ENCODE peak calls at places on chromosomes 11 and 22, in four cellular contexts. X is gastrocnemius medialis, Z is neural progenitor cell, L is fibroblast of lung. H is an unnamed sample.

GRCh38 chr22:48403521-48403921 is 1424.2 kb downstream of the BRD1 start:
- DNase-seq in L (no peak), Z (no peak), X (no peak), H (no peak)

GRCh38 chr22:47191630-47192105 is 429.2 kb downstream of the TBC1D22A start:
- DNase-seq in Z (no peak), L (no peak), X (no peak), H (no peak)

GRCh38 chr22:23709107-23709506 is 18.3 kb downstream of the RGL4 start:
- DNase-seq in Z (no peak), L (peak), X (no peak), H (peak)

GRCh38 chr11:92827132-92827531 is 142.3 kb upstream of the MTNR1B start:
- DNase-seq in Z (no peak), X (no peak), L (peak), H (no peak)

GRCh38 chr11:87295237-87295636 is 257.5 kb downstream of the TMEM135 start:
- DNase-seq in X (no peak), Z (no peak), L (no peak), H (no peak)

GRCh38 chr11:61919113-61919840 is 1.9 kb upstream of the RAB3IL1 start:
- DNase-seq in X (no peak), Z (no peak), L (no peak), H (no peak)

GRCh38 chr22:26778372-26778771 is 121.0 kb downstream of the MIAT start:
- DNase-seq in X (no peak), Z (no peak), L (no peak), H (no peak)

GRCh38 chr11:128290106-128290840 is 297.1 kb downstream of the ETS1 start:
- DNase-seq in Z (peak), X (peak), L (peak), H (peak)

GRCh38 chr11:80327971-80328614 is 887.3 kb upstream of the TENM4 start:
- DNase-seq in X (no peak), Z (peak), L (no peak), H (no peak)

GRCh38 chr11:67270256-67271211 is 4.3 kb downstream of the GRK2 start:
- DNase-seq in X (no peak), L (no peak), Z (peak), H (no peak)

DNA sequence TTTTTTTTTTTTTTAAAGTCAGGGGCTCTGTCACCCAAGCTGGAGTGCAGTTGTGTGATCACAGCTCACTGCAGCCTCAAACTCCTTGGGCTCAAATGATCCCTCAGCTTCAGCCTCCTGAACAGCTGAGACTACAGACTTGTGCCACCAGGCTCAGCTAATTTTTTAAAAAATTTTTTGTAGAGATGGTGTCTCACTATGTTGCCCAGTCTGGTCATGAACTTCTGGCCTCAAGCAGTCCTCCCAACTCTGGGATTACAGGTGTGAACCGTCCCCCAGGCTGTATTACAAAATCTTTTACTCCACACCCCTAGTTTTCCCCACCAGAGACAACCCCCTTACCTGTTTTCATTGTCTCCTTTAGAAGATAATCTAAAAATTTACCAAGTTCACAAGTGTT is 1.9 kb downstream of the CCDC117 start:
- DNase-seq in Z (no peak), X (no peak), L (no peak), H (no peak)
- H3K4me3 ChIP-seq in Z (peak), X (no peak), L (no peak), H (no peak)

GRCh38 chr22:43226368-43226979 is 39.5 kb upstream of the TTLL12 start:
- DNase-seq in X (no peak), L (peak), Z (peak), H (peak)
- TF ChIP-seq CTCF in X (no peak), L (no peak), Z (peak), H (peak)

DNA sequence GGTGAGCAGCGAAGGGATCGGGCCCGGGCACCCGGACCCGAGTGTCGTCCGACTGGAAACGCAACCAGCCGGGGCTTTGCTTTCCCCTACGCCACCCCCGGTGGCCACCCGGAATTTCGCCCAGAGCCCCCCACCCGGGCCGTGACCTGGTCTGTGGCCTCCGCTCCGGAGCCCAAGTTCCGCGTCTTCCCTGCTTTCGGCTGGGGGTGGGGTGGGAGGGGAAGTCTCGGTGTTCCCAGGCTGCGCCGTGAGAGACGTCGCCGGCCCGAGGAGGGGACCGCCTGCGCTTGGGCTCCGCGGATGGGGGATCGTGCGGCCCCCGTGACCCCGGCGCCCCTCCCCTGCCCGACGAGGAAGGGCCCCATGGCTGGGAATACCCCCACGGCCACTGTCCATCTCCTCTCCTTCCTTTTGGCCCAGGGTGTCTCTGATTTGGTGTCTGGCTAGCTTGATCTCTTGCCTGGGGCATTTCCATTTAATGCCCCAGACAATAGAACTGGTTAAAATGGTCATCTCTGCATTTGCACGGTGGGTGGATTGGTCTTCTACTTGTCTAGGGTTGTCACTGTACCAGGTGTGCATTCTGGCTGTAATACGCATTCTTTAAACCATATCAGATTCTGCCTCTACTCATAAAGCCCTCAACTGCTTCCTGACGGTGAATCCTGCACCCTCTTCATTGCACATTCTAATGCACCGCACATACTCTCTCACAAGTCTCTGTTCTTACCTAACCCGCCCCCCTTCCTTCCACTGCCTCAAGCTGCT is 800 bp downstream of the SIK2 start:
- DNase-seq in X (peak), L (peak), Z (peak), H (peak)
- H3K4me3 ChIP-seq in X (peak), L (peak), Z (peak), H (peak)

GRCh38 chr11:117181586-117182550 is 3.3 kb downstream of the SIDT2 start:
- DNase-seq in Z (no peak), L (no peak), X (no peak), H (no peak)
- TF ChIP-seq CTCF in Z (no peak), L (no peak), X (no peak), H (no peak)

H was measured in AG10803.